ENCODE peak calls at places on chromosomes 6 and 20, in seven cellular contexts. L is HL-60, F is hepatocyte, M is endothelial cell of umbilical vein, D is HT1080, G is mammary epithelial cell, U is amygdala. W is an unnamed sample.

GRCh38 chr6:70651326-70651905 is 16.3 kb upstream of the SMAP1 start:
- DNase-seq in D (peak), L (no peak), G (peak), M (no peak), F (no peak), U (no peak), W (no peak)

GRCh38 chr6:129875610-129876515 is 14.7 kb upstream of the TMEM244 start:
- DNase-seq in G (no peak), F (no peak), D (no peak), M (no peak), U (no peak), L (no peak), W (no peak)

GRCh38 chr6:29146154-29146553 is 24.6 kb upstream of the OR2J2 start:
- DNase-seq in D (peak), U (no peak), M (no peak), F (no peak), L (no peak), G (no peak), W (no peak)

GRCh38 chr6:71288228-71289038 is at the start of gene OGFRL1:
- DNase-seq in D (peak), G (peak), U (no peak), M (peak), L (no peak), F (peak), W (peak)

GRCh38 chr6:90294614-90294988 is 2.0 kb downstream of the BACH2 start:
- DNase-seq in D (no peak), U (no peak), F (no peak), M (no peak), L (no peak), G (no peak), W (no peak)

GRCh38 chr6:107793193-107793592 is 30.9 kb downstream of the SCML4 start:
- DNase-seq in U (no peak), G (no peak), L (no peak), F (no peak), D (no peak), M (no peak), W (no peak)

GRCh38 chr6:30894381-30894780 is 10.1 kb downstream of the DDR1 start:
- DNase-seq in D (no peak), M (no peak), G (no peak), L (no peak), F (no peak), U (no peak), W (no peak)

GRCh38 chr6:3229566-3230274 is 2.3 kb upstream of the TUBB2B start:
- DNase-seq in F (peak), L (no peak), U (no peak), M (no peak), G (no peak), D (no peak), W (no peak)

GRCh38 chr20:17662333-17663039 is 19.6 kb downstream of the RRBP1 start:
- DNase-seq in F (no peak), G (no peak), U (no peak), D (no peak), M (no peak), L (no peak), W (no peak)

GRCh38 chr6:10112871-10113584 is 301.8 kb downstream of the TFAP2A start:
- DNase-seq in G (no peak), M (no peak), F (no peak), U (no peak), D (no peak), L (no peak), W (no peak)

GRCh38 chr6:111552241-111552744 is 53.4 kb downstream of the TRAF3IP2 start:
- DNase-seq in L (no peak), D (peak), M (peak), G (peak), F (peak), U (no peak), W (peak)

GRCh38 chr20:16707674-16708073 is 22.2 kb upstream of the SNRPB2 start:
- DNase-seq in D (no peak), U (no peak), L (no peak), M (no peak), F (no peak), G (peak), W (no peak)

GRCh38 chr6:520820-521219 is 129.3 kb downstream of the IRF4 start:
- DNase-seq in G (no peak), M (no peak), U (no peak), L (no peak), D (no peak), F (no peak), W (no peak)

GRCh38 chr6:165552248-165552736 is 110.7 kb downstream of the PDE10A start:
- DNase-seq in F (no peak), M (no peak), U (no peak), L (no peak), D (no peak), G (no peak), W (no peak)

GRCh38 chr6:157944983-157945931 is 36.4 kb upstream of the SYNJ2 start:
- DNase-seq in F (no peak), U (no peak), L (no peak), D (no peak), G (no peak), M (no peak), W (no peak)

GRCh38 chr6:6521961-6522360 is 66.6 kb upstream of the LY86 start:
- DNase-seq in U (no peak), L (no peak), G (no peak), F (no peak), M (no peak), D (no peak), W (no peak)

GRCh38 chr6:106512048-106512957 is 117.0 kb downstream of the RTN4IP1 start:
- DNase-seq in G (peak), L (no peak), U (no peak), F (peak), M (peak), D (peak), W (peak)

W was measured in LoVo.